ENCODE peak calls at places on chromosome 18, in seven cellular contexts. P is WTC11, L is GM12865, B is tibial nerve, T is H9, Y is HFFc6, N is HFF-Myc. V is an unnamed sample.

GRCh38 chr18:13232060-13232917 is 13.7 kb downstream of the LDLRAD4 start:
- DNase-seq in L (no peak), Y (no peak), P (no peak), N (no peak), B (no peak), T (no peak), V (peak)

GRCh38 chr18:51054764-51055163 is 24.8 kb downstream of the SMAD4 start:
- DNase-seq in T (no peak), L (no peak), N (no peak), B (no peak), P (no peak), Y (peak), V (no peak)

GRCh38 chr18:79460445-79461300 is 64.9 kb downstream of the NFATC1 start:
- DNase-seq in L (peak), P (no peak), T (no peak), N (no peak), B (no peak), Y (no peak), V (no peak)

GRCh38 chr18:3623769-3624545 is 174.0 kb downstream of the TGIF1 start:
- DNase-seq in L (no peak), P (peak), N (peak), T (peak), Y (peak), B (peak), V (peak)

GRCh38 chr18:62784966-62785413 is 69.6 kb downstream of the PHLPP1 start:
- DNase-seq in N (no peak), L (no peak), P (no peak), B (peak), T (no peak), Y (peak), V (peak)

GRCh38 chr18:3226048-3226447 is 6.3 kb upstream of the MYOM1 start:
- DNase-seq in N (no peak), Y (no peak), T (no peak), P (no peak), B (no peak), L (no peak), V (no peak)

GRCh38 chr18:44920441-44920840 is 239.8 kb downstream of the SETBP1 start:
- DNase-seq in L (no peak), N (no peak), P (no peak), Y (no peak), T (no peak), B (no peak), V (no peak)

GRCh38 chr18:6737833-6738232 is 8.3 kb downstream of the ARHGAP28 start:
- DNase-seq in L (no peak), T (no peak), Y (no peak), P (no peak), B (no peak), N (no peak), V (no peak)

GRCh38 chr18:1846640-1847039 is 724.7 kb downstream of the METTL4 start:
- DNase-seq in Y (no peak), T (no peak), L (no peak), N (no peak), P (no peak), B (no peak), V (no peak)

GRCh38 chr18:73962251-73962650 is 185.4 kb downstream of the FBXO15 start:
- DNase-seq in B (no peak), P (no peak), Y (peak), L (no peak), N (peak), T (no peak), V (no peak)

GRCh38 chr18:10418836-10419235 is 35.6 kb upstream of the APCDD1 start:
- DNase-seq in T (no peak), L (no peak), B (no peak), Y (no peak), N (no peak), P (no peak), V (no peak)

GRCh38 chr18:9629709-9630108 is 15.3 kb upstream of the PPP4R1 start:
- DNase-seq in B (no peak), N (peak), P (no peak), T (no peak), L (no peak), Y (peak), V (no peak)

GRCh38 chr18:43587538-43588153 is 310.4 kb upstream of the SYT4 start:
- DNase-seq in B (peak), L (peak), P (no peak), T (no peak), N (no peak), Y (peak), V (no peak)

GRCh38 chr18:12254137-12254819 is at the start of gene CIDEA:
- DNase-seq in L (no peak), B (no peak), N (no peak), Y (no peak), P (peak), T (peak), V (no peak)

GRCh38 chr18:9700261-9700796 is 7.8 kb upstream of the RAB31 start:
- DNase-seq in L (no peak), N (no peak), P (no peak), Y (no peak), B (no peak), T (no peak), V (no peak)

GRCh38 chr18:3620146-3621119 is 170.5 kb downstream of the TGIF1 start:
- DNase-seq in B (no peak), L (no peak), Y (no peak), P (no peak), N (no peak), T (peak), V (no peak)

GRCh38 chr18:73848656-73849055 is 299.0 kb downstream of the FBXO15 start:
- DNase-seq in T (no peak), N (peak), Y (peak), B (no peak), P (no peak), L (no peak), V (no peak)

GRCh38 chr18:50880108-50880465 is 1.2 kb downstream of the ME2 start:
- DNase-seq in B (no peak), N (no peak), T (no peak), P (no peak), L (peak), Y (no peak), V (no peak)

GRCh38 chr18:51039138-51040112 is 9.4 kb downstream of the SMAD4 start:
- DNase-seq in N (no peak), B (no peak), T (peak), P (peak), L (peak), Y (no peak), V (no peak)

GRCh38 chr18:79405019-79405780 is 9.5 kb downstream of the NFATC1 start:
- DNase-seq in B (no peak), T (no peak), L (no peak), P (no peak), N (no peak), Y (no peak), V (no peak)

GRCh38 chr18:49510393-49511115 is 23.5 kb upstream of the C18orf32 start:
- DNase-seq in Y (no peak), P (peak), T (peak), B (peak), N (no peak), L (peak), V (no peak)

GRCh38 chr18:78742346-78742745 is 237.3 kb upstream of the SALL3 start:
- DNase-seq in B (no peak), Y (no peak), T (peak), P (no peak), L (no peak), N (no peak), V (no peak)

GRCh38 chr18:64103979-64104378 is 44.9 kb downstream of the LINC00305 start:
- DNase-seq in N (no peak), P (peak), T (peak), Y (no peak), B (no peak), L (no peak), V (no peak)

DNA sequence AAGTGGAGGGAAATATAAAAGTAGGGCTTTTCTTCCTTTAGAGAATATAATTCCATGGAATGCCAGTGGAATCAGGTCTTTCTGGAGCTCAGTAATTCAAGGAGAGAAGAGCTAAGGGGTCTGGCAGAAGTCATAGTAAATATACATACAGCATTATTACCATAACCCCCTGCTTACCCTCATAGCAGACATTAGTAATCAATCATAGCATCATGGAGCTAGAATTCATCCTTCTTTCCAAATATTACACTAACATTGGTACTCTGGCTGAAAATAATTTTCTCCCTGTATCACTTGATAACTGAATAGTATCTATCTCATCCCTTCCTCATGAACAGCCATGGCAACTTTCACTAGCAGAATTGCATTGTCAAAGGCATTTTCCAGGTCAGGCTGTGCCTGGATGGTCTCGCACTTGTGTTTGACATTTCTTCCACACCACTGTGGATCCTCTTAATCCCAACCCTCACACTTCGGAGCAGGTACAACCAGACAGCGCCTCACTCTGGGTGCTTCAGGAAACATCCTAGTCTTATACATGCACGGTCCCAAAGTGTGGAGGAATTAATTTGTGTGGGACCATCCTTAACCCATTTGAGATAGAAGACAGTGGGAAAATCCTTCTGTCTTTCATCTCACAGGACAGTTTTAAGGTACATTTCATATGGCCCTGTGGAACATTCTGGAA is 84.2 kb upstream of the SEC11C start:
- DNase-seq in L (no peak), N (no peak), B (no peak), Y (no peak), P (peak), T (peak), V (no peak)
- TF ChIP-seq CTCF in L (no peak), N (peak), B (no peak), Y (peak), P (peak), T (peak), V (no peak)

DNA sequence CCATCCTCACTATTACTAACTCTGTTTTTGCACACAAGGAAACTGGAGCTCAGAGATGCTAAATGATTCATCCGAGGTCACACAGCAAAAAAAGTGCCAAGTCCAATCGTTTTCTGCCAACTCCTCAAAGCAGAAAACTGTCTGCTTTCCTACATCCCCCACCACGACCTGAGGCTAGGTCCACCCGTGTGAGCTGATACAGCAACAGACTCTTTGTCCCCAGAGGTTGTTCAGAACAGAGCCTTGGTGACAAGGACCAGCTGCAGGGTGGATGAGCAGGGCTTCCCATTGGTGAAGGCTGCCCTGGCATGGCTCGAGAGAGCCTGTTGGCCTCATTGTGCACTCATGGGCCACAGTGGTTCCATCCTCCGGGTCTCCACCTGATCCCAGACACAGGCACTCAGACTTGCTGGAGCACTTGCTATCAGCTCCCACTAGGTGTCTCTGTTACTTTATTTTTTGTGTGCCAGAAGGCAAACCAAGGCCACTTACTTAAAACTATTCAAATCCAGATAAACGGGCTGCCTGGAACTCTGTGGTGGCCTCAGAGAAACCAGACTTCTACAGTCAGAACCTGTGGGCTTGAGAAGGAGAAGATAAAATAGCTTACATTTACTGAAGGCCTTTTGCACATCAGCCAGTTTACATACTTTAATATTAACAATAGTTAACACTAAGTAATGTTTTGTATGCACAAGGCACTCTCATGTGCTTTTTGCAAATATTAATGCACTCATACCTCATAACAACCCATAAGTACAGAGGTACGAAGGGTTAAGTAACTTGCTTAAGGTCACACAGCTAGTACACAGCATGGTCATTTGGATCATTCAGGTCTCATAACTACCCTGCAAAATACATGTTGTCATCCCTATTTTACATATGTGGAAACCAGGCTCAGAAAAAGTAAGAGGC is 62.9 kb upstream of the CTIF start:
- DNase-seq in T (peak), L (peak), Y (peak), B (peak), N (peak), P (peak), V (peak)
- TF ChIP-seq CTCF in T (peak), L (peak), Y (peak), B (peak), N (peak), P (peak), V (peak)

GRCh38 chr18:76658627-76659026 is 163.6 kb upstream of the ZNF516 start:
- DNase-seq in N (no peak), T (peak), L (peak), P (peak), Y (no peak), B (no peak), V (no peak)
- TF ChIP-seq CTCF in N (peak), T (peak), L (peak), P (peak), Y (peak), B (no peak), V (peak)

DNA sequence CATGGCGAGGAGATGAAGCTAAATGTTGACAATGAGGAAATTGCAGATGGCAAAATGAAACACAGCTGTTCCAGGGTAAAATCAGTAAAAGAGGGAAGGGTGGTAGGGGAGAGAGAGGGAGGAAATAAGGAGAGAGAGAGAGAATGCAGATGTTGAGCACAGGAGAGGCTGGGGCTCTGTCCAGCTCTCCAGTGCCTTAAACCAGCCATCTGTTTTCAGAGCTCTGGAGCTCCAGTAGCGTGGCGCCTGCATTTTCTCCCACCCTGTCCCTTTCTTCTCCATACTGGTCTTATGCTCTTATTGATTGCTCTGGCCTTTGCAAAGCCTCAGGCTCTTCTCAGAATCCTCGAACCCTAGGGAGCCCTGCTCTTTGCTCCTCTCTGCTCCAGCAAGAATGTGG is 52.7 kb upstream of the BOD1L2 start:
- DNase-seq in L (no peak), P (no peak), B (no peak), T (no peak), N (no peak), Y (no peak), V (no peak)
- TF ChIP-seq CTCF in L (no peak), P (no peak), B (no peak), T (no peak), N (no peak), Y (no peak), V (no peak)

GRCh38 chr18:8389391-8390340 is 219.6 kb upstream of the RAB12 start:
- DNase-seq in P (peak), T (peak), L (peak), Y (peak), N (peak), B (peak), V (peak)
- TF ChIP-seq CTCF in P (peak), T (peak), L (peak), Y (peak), N (peak), B (peak), V (peak)

DNA sequence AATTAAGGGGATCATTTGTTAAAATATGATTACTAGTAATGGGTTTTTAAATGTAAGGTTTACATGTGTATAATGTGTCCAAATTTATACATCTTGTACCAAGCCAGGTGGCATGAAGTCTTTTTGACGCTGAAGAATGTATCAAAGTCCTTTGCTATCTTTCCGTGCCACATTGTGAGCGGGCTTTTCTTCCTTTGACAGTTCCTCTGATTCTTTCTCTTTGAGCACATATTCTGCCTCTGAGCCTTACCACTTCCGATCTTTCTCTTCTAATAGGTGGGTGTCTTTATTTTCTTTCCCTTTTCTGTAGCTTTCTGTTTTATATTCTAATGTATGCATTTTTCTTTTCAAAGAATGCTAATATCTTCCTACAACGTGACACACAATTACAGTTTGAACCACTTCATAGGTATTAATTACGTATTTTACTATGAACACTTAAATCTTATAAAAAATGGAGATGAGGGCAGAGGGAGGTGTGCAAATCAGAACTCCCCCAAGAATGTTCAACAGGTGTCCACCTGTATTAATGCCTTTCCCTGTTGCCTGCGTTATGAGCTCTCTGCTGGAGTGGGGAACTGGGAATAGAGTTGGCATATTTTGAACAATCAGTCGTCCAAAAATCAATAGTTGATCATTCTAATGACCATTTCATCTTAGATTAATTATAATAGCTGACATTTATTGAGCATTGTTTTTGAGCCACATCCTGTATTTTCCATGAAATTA is 175.5 kb downstream of the TPGS2 start:
- DNase-seq in N (no peak), B (no peak), P (no peak), L (no peak), Y (no peak), T (no peak), V (no peak)
- TF ChIP-seq CTCF in N (no peak), B (no peak), P (no peak), L (no peak), Y (no peak), T (no peak), V (no peak)

DNA sequence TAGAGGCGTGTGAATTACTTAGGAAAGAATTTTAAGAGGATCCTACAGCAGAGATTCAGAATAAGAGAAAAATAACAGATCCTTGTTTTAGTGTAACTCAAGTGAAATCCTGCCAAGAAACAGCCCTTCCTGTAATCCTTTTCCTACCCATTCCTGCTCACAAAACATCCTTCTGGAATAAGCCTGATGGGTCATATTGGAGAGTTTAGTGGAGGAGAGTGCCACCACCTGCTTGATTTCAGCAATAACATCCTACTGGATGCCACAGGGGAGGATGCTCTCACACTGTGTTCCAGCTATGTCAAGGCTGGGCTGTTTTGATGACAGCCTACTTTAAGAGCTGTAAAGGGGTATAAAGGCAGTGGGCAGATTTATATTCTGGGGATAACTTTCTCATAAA is 54.8 kb upstream of the CCDC178 start:
- DNase-seq in N (no peak), B (peak), Y (no peak), L (peak), P (peak), T (peak), V (peak)
- TF ChIP-seq CTCF in N (peak), B (no peak), Y (no peak), L (peak), P (peak), T (peak), V (no peak)

GRCh38 chr18:8260319-8260718 is 348.9 kb upstream of the RAB12 start:
- DNase-seq in P (no peak), Y (no peak), T (peak), L (no peak), N (no peak), B (no peak), V (no peak)

GRCh38 chr18:8260847-8261246 is 348.4 kb upstream of the RAB12 start:
- DNase-seq in N (no peak), B (no peak), L (peak), Y (no peak), P (no peak), T (no peak), V (no peak)

GRCh38 chr18:8261651-8262091 is 347.6 kb upstream of the RAB12 start:
- DNase-seq in P (no peak), L (no peak), N (peak), B (no peak), Y (no peak), T (no peak), V (no peak)

GRCh38 chr18:8254664-8255063 is 354.6 kb upstream of the RAB12 start:
- DNase-seq in P (no peak), Y (no peak), L (no peak), N (no peak), B (no peak), T (no peak), V (no peak)

DNA sequence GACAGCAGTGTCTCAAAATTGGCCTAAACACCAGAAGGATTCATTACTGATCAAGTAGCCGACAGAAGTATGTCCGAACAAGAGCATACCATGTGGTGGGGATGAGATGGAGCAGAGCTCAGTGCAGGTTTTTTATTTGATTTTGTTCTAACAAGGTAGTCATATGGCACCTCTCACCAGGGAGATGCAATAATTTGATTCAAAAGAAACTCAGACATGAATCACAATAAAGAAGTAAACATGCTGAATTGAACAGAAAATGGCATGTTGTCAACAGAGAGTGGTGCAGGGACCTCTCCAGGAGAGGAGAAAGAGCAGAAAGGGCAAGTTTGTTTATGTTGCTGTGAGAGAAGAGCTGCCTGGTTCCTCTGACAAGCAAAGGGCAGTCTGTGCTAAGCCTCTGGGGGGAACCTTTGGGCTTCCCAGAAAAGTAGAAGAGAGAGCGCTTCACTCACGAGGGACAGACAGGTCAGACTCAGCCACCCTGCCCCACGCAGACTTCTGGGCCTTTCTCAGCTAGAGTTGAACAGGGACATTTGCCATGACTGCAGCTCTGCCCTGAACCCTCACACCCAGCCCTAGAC is 351.3 kb upstream of the RAB12 start:
- DNase-seq in B (no peak), N (no peak), L (no peak), T (no peak), P (no peak), Y (no peak), V (no peak)
- TF ChIP-seq CTCF in B (no peak), N (no peak), L (no peak), T (no peak), P (no peak), Y (no peak), V (no peak)

V was measured in mesothelial cell of epicardium.